ENCODE peak calls at places on chromosomes 4 and X, in five cellular contexts. X, I, Y, R and H are unnamed samples.

GRCh38 chrX:112820364-112821308 is 20.0 kb downstream of the AMOT start:
- DNase-seq in X (no peak), I (no peak), Y (no peak), R (no peak), H (no peak)

GRCh38 chrX:48022740-48023139 is 16.0 kb downstream of the SPACA5 start:
- DNase-seq in X (no peak), I (no peak), Y (no peak), R (no peak), H (no peak)

GRCh38 chrX:129984196-129984962 is 1.9 kb downstream of the BCORL1 start:
- DNase-seq in X (no peak), I (peak), Y (peak), R (no peak), H (peak)

GRCh38 chrX:151604931-151605330 is 41.5 kb downstream of the PASD1 start:
- DNase-seq in X (no peak), I (no peak), Y (no peak), R (no peak), H (no peak)

GRCh38 chr4:61277785-61278184 is 77.7 kb downstream of the ADGRL3 start:
- DNase-seq in X (no peak), I (no peak), Y (no peak), R (no peak), H (no peak)

GRCh38 chr4:138035781-138036258 is 206.3 kb downstream of the SLC7A11 start:
- DNase-seq in X (no peak), I (peak), Y (no peak), R (no peak), H (peak)

GRCh38 chrX:115898382-115899001 is 272.1 kb upstream of the AGTR2 start:
- DNase-seq in X (no peak), I (peak), Y (peak), R (peak), H (no peak)

GRCh38 chrX:53285591-53285990 is 4.2 kb upstream of the IQSEC2 start:
- DNase-seq in X (no peak), I (no peak), Y (no peak), R (no peak), H (no peak)

GRCh38 chr4:167887726-167888125 is 204.6 kb upstream of the ANXA10 start:
- DNase-seq in X (no peak), I (no peak), Y (no peak), R (no peak), H (no peak)

GRCh38 chr4:26031704-26032103 is 117.7 kb downstream of the SMIM20 start:
- DNase-seq in X (no peak), I (no peak), Y (no peak), R (no peak), H (no peak)

GRCh38 chr4:34181891-34182290 is 2062.4 kb downstream of the ARAP2 start:
- DNase-seq in X (peak), I (no peak), Y (no peak), R (no peak), H (no peak)

GRCh38 chr4:89056292-89056952 is 563 bp downstream of the FAM13A start:
- DNase-seq in X (no peak), I (no peak), Y (no peak), R (no peak), H (no peak)

DNA sequence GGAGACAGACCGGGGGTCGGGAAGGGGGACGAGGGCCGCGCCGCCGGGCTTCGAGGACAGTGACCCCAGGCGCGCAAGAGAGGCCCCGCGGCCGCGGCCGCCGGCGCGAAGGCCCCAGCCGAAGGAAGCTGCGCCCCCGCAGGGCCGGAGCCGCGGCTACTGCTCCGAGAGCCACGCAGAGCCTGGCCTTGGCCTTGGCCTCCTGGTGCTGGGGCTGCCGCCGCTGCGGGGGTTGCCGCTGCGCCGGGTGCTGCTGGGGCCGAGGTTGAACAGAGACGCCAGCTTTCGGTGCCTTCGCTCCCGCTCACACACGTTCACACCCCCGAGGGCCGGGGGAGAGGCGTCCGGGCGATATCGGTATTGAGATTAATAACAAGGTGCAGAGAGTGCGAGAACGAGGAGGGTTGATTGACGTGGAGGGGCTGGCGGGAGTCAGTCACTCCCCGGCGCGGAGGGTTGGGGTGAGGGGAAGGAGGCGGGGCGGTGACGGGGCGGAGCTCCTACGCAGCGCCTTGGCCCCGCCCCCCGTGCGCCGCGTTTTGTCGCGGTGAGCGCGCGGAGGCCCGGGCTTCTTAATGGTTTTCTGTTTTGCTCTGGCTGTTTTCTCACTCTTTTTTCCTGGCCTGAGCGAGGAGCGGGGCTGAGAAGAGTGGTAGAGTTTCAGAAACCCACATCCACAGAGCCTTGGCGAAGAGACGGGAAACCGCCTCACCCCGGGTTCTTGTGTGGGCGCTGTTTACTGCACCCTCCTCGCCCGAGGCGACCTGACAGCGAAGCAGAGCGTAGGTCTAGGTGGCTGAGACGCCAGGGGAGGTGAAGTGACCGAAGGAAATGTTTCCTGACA is 890 bp upstream of the CNOT6L start:
- DNase-seq in X (no peak), I (peak), Y (peak), R (peak), H (peak)
- TF ChIP-seq CTCF in X (no peak), I (peak), Y (no peak), R (peak), H (no peak)

GRCh38 chrX:15107367-15107988 is 162.4 kb downstream of the ASB9 start:
- DNase-seq in X (no peak), I (no peak), Y (no peak), R (no peak), H (no peak)
- TF ChIP-seq CTCF in X (no peak), I (peak), Y (no peak), R (no peak), H (peak)

DNA sequence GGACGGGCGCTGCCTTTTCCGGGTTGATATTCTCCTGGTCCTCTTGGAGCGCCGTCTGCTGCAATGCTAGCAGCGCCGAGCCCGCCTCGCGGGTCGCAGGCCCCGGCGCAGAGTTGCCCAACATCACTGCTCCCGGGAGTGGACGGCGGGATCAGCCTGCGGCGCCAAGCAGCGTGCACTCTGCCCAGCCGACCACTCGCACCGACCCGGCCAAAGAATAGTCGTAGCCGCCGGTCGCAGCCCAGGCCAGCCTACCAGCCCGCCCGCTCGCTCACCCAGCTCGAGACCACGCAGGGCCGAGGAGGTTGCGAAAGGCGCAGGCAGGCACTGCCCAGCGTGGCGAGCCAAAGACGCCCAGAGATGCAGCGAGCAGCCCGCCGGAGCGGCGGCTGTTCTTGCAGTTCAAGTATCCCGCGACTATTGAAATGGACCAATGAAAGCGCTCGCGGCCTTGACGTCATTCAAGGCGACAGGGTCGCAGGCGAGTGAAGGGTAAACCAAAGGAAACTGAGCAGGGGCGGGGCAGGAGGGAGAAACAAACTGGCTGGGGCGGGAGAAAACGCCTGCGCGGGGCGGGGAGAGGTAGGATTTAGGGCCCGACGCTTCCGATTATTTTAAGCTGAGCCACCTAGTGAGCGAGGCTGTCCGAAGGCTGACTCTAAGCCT is at the start of gene CCNA2:
- DNase-seq in X (peak), I (peak), Y (peak), R (peak), H (peak)
- TF ChIP-seq CTCF in X (no peak), I (no peak), Y (no peak), R (no peak), H (no peak)

GRCh38 chrX:18769364-18769763 is 61.9 kb downstream of the PPEF1 start:
- DNase-seq in X (no peak), I (no peak), Y (no peak), R (no peak), H (no peak)

DNA sequence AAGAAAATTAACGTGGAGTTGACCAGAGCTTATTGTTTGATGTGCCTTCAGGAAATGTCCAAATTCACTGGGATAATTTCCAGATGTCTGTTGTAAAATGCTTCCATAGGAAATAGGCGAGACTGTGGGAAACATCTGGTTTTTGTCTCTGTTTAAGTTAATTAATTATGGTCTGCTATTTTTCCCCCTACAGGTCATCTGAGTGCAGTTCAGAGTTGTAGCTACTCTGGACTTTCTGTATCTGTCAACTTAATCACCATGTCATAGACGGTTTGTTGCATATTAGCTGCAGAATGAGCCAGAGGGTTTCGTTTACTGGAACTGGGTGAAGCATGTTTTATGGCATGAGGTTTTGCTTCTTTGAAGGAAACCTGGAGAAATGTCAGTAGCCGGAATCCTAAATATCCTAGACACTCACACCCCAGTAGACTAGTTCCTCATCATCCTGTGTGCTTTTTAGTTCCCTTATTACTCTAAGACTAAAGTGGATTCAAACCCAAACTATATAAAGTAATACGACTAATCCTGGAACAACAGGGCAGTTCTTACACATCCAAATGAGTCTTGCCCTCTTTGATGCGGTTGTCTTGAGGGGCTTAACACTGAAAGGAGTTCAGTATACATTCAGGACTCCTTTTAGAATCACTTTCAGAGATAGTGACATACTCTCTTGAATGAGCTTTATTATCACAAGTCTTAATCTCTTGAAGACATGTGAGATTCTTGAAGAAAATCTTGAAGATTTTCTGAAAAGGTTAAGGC is 62.5 kb downstream of the PPEF1 start:
- DNase-seq in X (no peak), I (no peak), Y (no peak), R (no peak), H (no peak)
- TF ChIP-seq CTCF in X (no peak), I (no peak), Y (no peak), R (no peak), H (peak)

GRCh38 chr4:123398803-123399637 is 2.4 kb downstream of the SPRY1 start:
- DNase-seq in X (no peak), I (peak), Y (peak), R (no peak), H (peak)
- TF ChIP-seq CTCF in X (peak), I (peak), Y (no peak), R (no peak), H (no peak)

GRCh38 chr4:1996866-1997611 is 11.7 kb downstream of the NELFA start:
- DNase-seq in X (no peak), I (no peak), Y (no peak), R (no peak), H (no peak)
- TF ChIP-seq CTCF in X (no peak), I (no peak), Y (no peak), R (no peak), H (no peak)

DNA sequence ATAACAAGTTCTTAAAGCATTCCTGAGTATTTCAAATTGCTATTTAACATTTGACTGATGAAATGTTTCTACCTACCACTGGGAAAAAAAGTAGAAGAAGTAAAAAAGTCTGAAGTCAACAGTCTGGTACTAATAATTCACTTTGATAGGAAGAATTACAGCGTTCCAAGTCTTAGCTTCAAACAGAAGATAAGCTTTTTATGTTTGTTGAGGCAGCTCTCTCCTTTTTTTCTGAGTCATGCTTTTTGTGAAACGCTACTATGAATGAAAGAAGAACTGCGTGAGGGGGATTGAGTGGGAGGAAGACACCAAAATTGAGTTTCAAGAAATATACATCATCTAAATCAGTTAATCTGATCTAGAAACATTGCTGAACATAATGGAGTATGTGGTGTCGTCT is 13.0 kb upstream of the KDR start:
- DNase-seq in X (no peak), I (no peak), Y (no peak), R (no peak), H (no peak)
- TF ChIP-seq CTCF in X (no peak), I (no peak), Y (no peak), R (no peak), H (no peak)

GRCh38 chr4:169330811-169331210 is 60.1 kb upstream of the SH3RF1 start:
- DNase-seq in X (no peak), I (no peak), Y (no peak), R (no peak), H (no peak)
- TF ChIP-seq CTCF in X (no peak), I (no peak), Y (no peak), R (no peak), H (no peak)

GRCh38 chrX:109393859-109394258 is 88.0 kb downstream of the GUCY2F start:
- DNase-seq in X (no peak), I (peak), Y (no peak), R (no peak), H (no peak)
- TF ChIP-seq CTCF in X (no peak), I (no peak), Y (no peak), R (no peak), H (peak)